ENCODE peak calls at places on chromosome 2, in four cellular contexts. C is stimulated activated CD4-positive, alpha-beta T cell treated with anti-CD3 and anti-CD28 coated beads, TNF-alpha, amount 100 ng/mL, for 48 hours; N is NCI-H146; Q is myocyte. T is an unnamed sample.

GRCh38 chr2:109510136-109511028 is 103.4 kb downstream of the SEPTIN10 start:
- DNase-seq in C (peak), N (peak), Q (peak), T (peak)

GRCh38 chr2:66439291-66440010 is 4.5 kb downstream of the MEIS1 start:
- DNase-seq in C (no peak), N (no peak), Q (no peak), T (no peak)

GRCh38 chr2:216445489-216445888 is 33.2 kb downstream of the SMARCAL1 start:
- DNase-seq in C (no peak), N (peak), Q (no peak), T (no peak)

GRCh38 chr2:20067992-20068727 is 16.7 kb upstream of the LAPTM4A start:
- DNase-seq in C (no peak), N (no peak), Q (peak), T (no peak)

GRCh38 chr2:152513681-152514080 is 178.7 kb downstream of the FMNL2 start:
- DNase-seq in C (no peak), N (no peak), Q (peak), T (no peak)

GRCh38 chr2:96407041-96407918 is 71.7 kb downstream of the NCAPH start:
- DNase-seq in C (peak), N (peak), Q (peak), T (peak)

GRCh38 chr2:112614201-112614840 is 29.9 kb downstream of the CHCHD5 start:
- DNase-seq in C (no peak), N (peak), Q (no peak), T (no peak)

GRCh38 chr2:172887280-172887679 is 151.6 kb downstream of the RAPGEF4 start:
- DNase-seq in C (no peak), N (no peak), Q (no peak), T (no peak)